ENCODE peak calls at places on chromosomes 2 and 18, in nine cellular contexts. B is uterus, D is K562, W is vagina, K is adrenal gland, M is body of pancreas, A is A549, C is suprapubic skin, I is tibial nerve. N is an unnamed sample.

GRCh38 chr2:150191349-150191748 is 296.1 kb downstream of the RND3 start:
- DNase-seq in B (no peak), D (no peak), W (no peak), K (no peak), M (no peak), A (no peak), C (no peak), I (no peak), N (no peak)

GRCh38 chr2:203743441-203743932 is 37.0 kb downstream of the CD28 start:
- DNase-seq in B (no peak), D (no peak), W (no peak), K (no peak), M (no peak), A (no peak), C (no peak), I (no peak), N (no peak)

GRCh38 chr2:36177282-36177681 is 178.3 kb upstream of the CRIM1 start:
- DNase-seq in B (no peak), D (no peak), W (no peak), K (no peak), M (no peak), A (no peak), C (no peak), I (no peak), N (no peak)

GRCh38 chr18:23563377-23564043 is 22.8 kb downstream of the NPC1 start:
- DNase-seq in B (no peak), D (no peak), W (no peak), K (no peak), M (no peak), A (no peak), C (no peak), I (no peak), N (no peak)

GRCh38 chr2:176128172-176129012 is 1.1 kb upstream of the HOXD8 start:
- DNase-seq in B (peak), D (no peak), W (no peak), K (no peak), M (no peak), A (no peak), C (peak), I (peak), N (no peak)

GRCh38 chr2:3430740-3431490 is 51.4 kb downstream of the TRAPPC12 start:
- DNase-seq in B (no peak), D (no peak), W (no peak), K (no peak), M (no peak), A (no peak), C (no peak), I (no peak), N (no peak)

GRCh38 chr18:8341481-8342230 is 267.6 kb upstream of the RAB12 start:
- DNase-seq in B (no peak), D (no peak), W (peak), K (no peak), M (peak), A (peak), C (no peak), I (no peak), N (no peak)

GRCh38 chr18:21345851-21346250 is 103.8 kb downstream of the GREB1L start:
- DNase-seq in B (no peak), D (no peak), W (no peak), K (no peak), M (no peak), A (no peak), C (no peak), I (no peak), N (no peak)

GRCh38 chr2:224591245-224591644 is 6.1 kb upstream of the CUL3 start:
- DNase-seq in B (no peak), D (no peak), W (no peak), K (no peak), M (no peak), A (no peak), C (no peak), I (no peak), N (no peak)

GRCh38 chr2:217065695-217066405 is 206.0 kb upstream of the TNP1 start:
- DNase-seq in B (no peak), D (no peak), W (no peak), K (no peak), M (no peak), A (peak), C (no peak), I (no peak), N (no peak)

GRCh38 chr2:174553811-174554493 is 43.7 kb downstream of the WIPF1 start:
- DNase-seq in B (no peak), D (no peak), W (no peak), K (no peak), M (no peak), A (no peak), C (no peak), I (no peak), N (no peak)

GRCh38 chr2:28274911-28275685 is 117.6 kb upstream of the FOSL2 start:
- DNase-seq in B (no peak), D (no peak), W (no peak), K (no peak), M (no peak), A (peak), C (no peak), I (peak), N (no peak)

GRCh38 chr2:229408356-229408755 is 137.3 kb upstream of the PID1 start:
- DNase-seq in B (peak), D (no peak), W (no peak), K (peak), M (peak), A (peak), C (no peak), I (peak), N (peak)

GRCh38 chr2:140791802-140792201 is 1339.0 kb downstream of the LRP1B start:
- DNase-seq in B (no peak), D (no peak), W (no peak), K (no peak), M (no peak), A (no peak), C (no peak), I (no peak), N (no peak)

GRCh38 chr2:157837851-157838441 is 38.2 kb downstream of the ACVR1 start:
- DNase-seq in B (no peak), D (no peak), W (no peak), K (peak), M (peak), A (no peak), C (no peak), I (no peak), N (no peak)

GRCh38 chr2:149904816-149905215 is 317.2 kb upstream of the MMADHC start:
- DNase-seq in B (no peak), D (no peak), W (no peak), K (no peak), M (no peak), A (no peak), C (no peak), I (no peak), N (no peak)

GRCh38 chr2:43074052-43074451 is 152.4 kb downstream of the ZFP36L2 start:
- DNase-seq in B (no peak), D (no peak), W (no peak), K (no peak), M (no peak), A (no peak), C (no peak), I (no peak), N (no peak)

GRCh38 chr2:20676353-20677215 is 9.6 kb downstream of the GDF7 start:
- DNase-seq in B (no peak), D (no peak), W (no peak), K (no peak), M (peak), A (peak), C (no peak), I (no peak), N (no peak)

GRCh38 chr2:71313-72035 is 25.2 kb upstream of the FAM110C start:
- DNase-seq in B (no peak), D (no peak), W (no peak), K (no peak), M (no peak), A (no peak), C (no peak), I (no peak), N (no peak)

GRCh38 chr2:169365093-169365483 is 2.8 kb upstream of the LRP2 start:
- DNase-seq in B (no peak), D (no peak), W (no peak), K (no peak), M (no peak), A (no peak), C (no peak), I (no peak), N (peak)

GRCh38 chr18:55489742-55490055 is 98.3 kb downstream of the TCF4 start:
- DNase-seq in B (no peak), D (no peak), W (no peak), K (peak), M (no peak), A (no peak), C (no peak), I (no peak), N (peak)

GRCh38 chr2:202632682-202633081 is 2.1 kb upstream of the FAM117B start:
- DNase-seq in B (peak), D (peak), W (no peak), K (peak), M (peak), A (no peak), C (no peak), I (peak), N (peak)

GRCh38 chr2:158543957-158544356 is 87.2 kb downstream of the PKP4 start:
- DNase-seq in B (no peak), D (no peak), W (no peak), K (no peak), M (no peak), A (no peak), C (no peak), I (no peak), N (no peak)

GRCh38 chr18:49764032-49764431 is 49.3 kb downstream of the ACAA2 start:
- DNase-seq in B (no peak), D (no peak), W (no peak), K (no peak), M (no peak), A (no peak), C (no peak), I (no peak), N (no peak)

GRCh38 chr2:12416600-12416999 is 300.1 kb upstream of the TRIB2 start:
- DNase-seq in B (peak), D (peak), W (no peak), K (peak), M (peak), A (peak), C (no peak), I (peak), N (peak)

GRCh38 chr18:77249583-77250500 is at the start of gene GALR1:
- DNase-seq in B (no peak), D (no peak), W (no peak), K (no peak), M (no peak), A (no peak), C (no peak), I (no peak), N (no peak)

GRCh38 chr2:172101707-172102158 is 967 bp downstream of the DLX2 start:
- DNase-seq in B (no peak), D (no peak), W (no peak), K (peak), M (no peak), A (no peak), C (no peak), I (no peak), N (peak)

GRCh38 chr2:119659601-119660342 is 19.2 kb upstream of the TMEM177 start:
- DNase-seq in B (no peak), D (peak), W (no peak), K (no peak), M (peak), A (peak), C (no peak), I (peak), N (peak)

GRCh38 chr2:182463760-182464159 is 36.9 kb upstream of the PDE1A start:
- DNase-seq in B (no peak), D (no peak), W (no peak), K (no peak), M (no peak), A (no peak), C (no peak), I (no peak), N (no peak)

GRCh38 chr2:23077599-23077998 is 307.4 kb upstream of the KLHL29 start:
- DNase-seq in B (no peak), D (no peak), W (no peak), K (no peak), M (no peak), A (no peak), C (no peak), I (no peak), N (no peak)

GRCh38 chr2:98761267-98761781 is 30.4 kb upstream of the MGAT4A start:
- DNase-seq in B (no peak), D (no peak), W (no peak), K (no peak), M (no peak), A (no peak), C (no peak), I (no peak), N (no peak)

GRCh38 chr2:29281585-29281984 is 166.4 kb downstream of the CLIP4 start:
- DNase-seq in B (peak), D (no peak), W (no peak), K (peak), M (peak), A (peak), C (no peak), I (peak), N (no peak)

GRCh38 chr2:85015653-85016360 is 44.8 kb downstream of the KCMF1 start:
- DNase-seq in B (no peak), D (no peak), W (no peak), K (no peak), M (no peak), A (no peak), C (no peak), I (no peak), N (peak)

GRCh38 chr2:94874277-94874997 is 3.2 kb downstream of the TEKT4 start:
- DNase-seq in B (no peak), D (peak), W (no peak), K (no peak), M (peak), A (peak), C (peak), I (no peak), N (peak)

GRCh38 chr2:45008296-45009129 is 739 bp downstream of the SIX2 start:
- DNase-seq in B (no peak), D (no peak), W (no peak), K (peak), M (peak), A (no peak), C (no peak), I (no peak), N (no peak)

DNA sequence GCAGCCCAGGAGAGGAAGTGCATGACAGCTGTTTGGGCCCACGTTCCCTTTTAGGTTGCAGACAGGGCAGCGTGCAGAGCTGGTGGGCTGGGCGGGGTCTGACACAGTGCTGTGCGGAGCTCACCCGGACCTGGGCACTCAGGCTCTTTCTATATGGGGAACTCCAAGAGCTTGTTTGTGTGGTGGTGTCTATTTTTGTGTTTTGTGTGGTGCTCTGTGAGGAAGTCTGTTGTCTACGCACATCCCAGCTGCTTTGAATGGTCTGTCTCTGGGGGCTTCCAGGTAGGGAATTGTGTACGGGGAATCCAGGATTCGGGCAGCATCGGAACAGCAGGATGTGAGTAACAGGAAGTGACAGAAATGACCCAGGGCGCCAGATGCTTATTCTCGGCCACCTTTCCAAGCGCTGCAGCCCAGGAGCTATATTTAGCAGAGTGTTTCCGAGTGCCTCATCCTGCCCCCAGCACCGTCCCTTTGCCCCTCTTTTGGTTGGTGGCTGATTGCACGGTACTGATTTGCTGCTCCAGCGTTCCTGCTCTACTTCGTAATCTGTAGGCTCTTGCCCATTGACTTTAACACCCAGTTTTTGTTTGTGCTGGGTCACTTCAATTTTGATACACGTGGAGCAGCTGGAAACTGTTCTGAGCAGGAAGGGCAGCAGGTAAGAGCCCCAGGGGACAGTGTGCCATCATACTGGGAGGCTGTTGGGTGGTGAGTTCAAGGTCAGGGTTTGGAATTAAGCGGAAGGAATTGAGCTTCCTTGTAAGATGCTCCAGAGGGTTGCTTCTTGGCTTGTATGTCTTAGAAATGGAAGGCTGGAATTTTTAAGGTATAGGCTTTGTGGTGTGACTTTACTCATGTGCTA is 64.7 kb downstream of the DGKD start:
- DNase-seq in B (no peak), D (no peak), W (no peak), K (peak), M (peak), A (peak), C (peak), I (no peak), N (no peak)
- TF ChIP-seq POLR2A in B (no peak), D (no peak), W (no peak), K (no peak), M (peak), A (peak), C (no peak), I (no peak), N (no peak)

GRCh38 chr2:47006374-47007220 is 91.0 kb upstream of the MCFD2 start:
- DNase-seq in B (no peak), D (no peak), W (no peak), K (no peak), M (no peak), A (no peak), C (no peak), I (no peak), N (no peak)
- TF ChIP-seq POLR2A in B (no peak), D (no peak), W (no peak), K (no peak), M (no peak), A (no peak), C (no peak), I (no peak), N (no peak)

GRCh38 chr2:67997528-67998267 is 65.1 kb downstream of the C1D start:
- DNase-seq in B (no peak), D (no peak), W (no peak), K (no peak), M (no peak), A (no peak), C (no peak), I (no peak), N (no peak)
- TF ChIP-seq POLR2A in B (no peak), D (no peak), W (no peak), K (no peak), M (no peak), A (no peak), C (no peak), I (no peak), N (no peak)

DNA sequence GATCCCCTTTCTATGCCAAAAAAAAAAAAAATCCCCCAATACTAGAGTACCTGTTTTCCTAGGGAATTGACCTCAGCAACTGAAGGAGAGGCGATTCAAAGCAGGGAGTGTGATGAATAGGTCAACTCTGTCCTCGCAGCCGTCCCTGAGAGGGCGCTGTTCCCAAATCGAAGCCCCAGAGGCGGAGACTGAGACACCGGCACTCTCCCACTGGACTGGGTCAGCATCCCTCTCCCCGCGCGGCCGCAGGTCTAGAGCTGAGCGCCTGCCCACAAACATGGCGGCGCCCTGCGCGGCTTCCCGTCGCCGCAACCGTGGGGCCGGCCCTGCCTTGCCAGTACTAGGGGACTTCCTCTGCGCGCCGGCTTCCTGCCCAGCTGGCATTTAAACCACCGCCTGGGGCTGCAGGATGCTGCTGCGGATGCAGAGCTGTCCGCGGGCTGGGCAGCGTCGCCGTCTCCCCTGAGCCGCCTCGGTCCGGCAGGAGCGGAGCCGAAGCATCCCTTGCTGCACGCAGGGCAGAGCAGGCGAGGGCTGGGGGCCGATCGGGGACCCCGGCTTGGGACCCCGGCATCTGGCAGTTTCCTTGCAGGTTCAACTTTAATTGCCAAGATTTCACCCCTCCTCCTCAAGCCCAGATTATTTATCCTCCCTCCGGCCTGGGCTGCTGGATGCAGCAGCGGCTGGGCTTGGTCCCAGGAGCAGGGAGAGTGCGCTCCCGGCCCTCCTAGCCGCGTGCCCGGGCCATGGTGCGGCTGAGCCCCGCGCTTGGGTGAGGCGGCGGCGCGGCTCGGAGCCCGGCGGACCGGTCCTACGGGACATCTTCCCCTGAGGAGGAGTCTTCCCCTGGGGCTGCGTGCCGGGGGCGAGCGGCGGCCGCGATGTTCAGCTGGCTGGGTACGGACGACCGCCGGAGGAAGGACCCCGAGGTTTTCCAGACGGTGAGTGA is at the start of gene EHD3:
- DNase-seq in B (peak), D (peak), W (peak), K (peak), M (peak), A (peak), C (peak), I (peak), N (peak)
- TF ChIP-seq POLR2A in B (peak), D (no peak), W (no peak), K (peak), M (no peak), A (peak), C (no peak), I (peak), N (no peak)

DNA sequence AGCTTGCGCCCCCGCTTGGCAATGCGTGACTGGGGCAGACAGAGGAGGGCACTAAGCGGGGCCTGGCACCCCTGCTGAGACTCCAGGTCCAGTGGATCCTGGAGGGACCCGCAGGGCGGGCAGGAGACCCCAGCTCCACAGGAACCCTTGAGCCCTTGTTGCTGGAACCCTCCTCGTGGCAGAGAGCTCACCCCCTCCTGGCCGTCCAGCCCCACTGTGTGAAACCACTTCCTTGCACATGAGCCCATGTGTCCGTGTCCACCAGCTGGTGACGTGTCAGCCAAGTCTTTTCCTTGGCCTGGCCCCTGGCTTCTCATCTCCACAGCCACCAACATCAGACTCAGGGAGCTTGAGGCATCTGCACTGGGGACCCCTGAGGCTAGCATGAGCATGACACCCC is 38.0 kb downstream of the BIN1 start:
- DNase-seq in B (no peak), D (no peak), W (no peak), K (no peak), M (no peak), A (no peak), C (no peak), I (no peak), N (no peak)
- TF ChIP-seq POLR2A in B (no peak), D (no peak), W (no peak), K (no peak), M (no peak), A (no peak), C (no peak), I (no peak), N (no peak)

DNA sequence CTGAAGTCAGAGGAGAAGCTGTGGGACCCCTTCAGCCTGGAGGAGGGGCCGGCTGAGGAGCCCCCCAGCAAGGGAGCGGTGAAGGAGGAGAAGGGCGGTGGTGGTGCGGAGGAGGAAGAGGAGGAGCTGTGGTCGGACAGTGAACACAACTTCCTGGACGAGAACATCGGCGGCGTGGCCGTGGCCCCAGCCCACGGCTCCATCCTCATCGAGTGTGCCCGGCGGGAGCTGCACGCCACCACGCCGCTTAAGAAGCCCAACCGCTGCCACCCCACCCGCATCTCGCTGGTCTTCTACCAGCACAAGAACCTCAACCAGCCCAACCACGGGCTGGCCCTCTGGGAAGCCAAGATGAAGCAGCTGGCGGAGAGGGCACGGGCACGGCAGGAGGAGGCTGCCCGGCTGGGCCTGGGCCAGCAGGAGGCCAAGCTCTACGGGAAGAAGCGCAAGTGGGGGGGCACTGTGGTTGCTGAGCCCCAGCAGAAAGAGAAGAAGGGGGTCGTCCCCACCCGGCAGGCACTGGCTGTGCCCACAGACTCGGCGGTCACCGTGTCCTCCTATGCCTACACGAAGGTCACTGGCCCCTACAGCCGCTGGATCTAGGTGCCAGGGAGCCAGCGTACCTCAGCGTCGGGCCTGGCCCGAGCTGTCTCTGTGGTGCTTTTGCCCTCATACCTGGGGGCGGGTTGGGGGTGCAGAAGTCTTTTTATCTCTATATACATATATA is 46.0 kb downstream of the BOLA3 start:
- DNase-seq in B (no peak), D (no peak), W (no peak), K (peak), M (no peak), A (no peak), C (no peak), I (no peak), N (no peak)
- TF ChIP-seq POLR2A in B (no peak), D (no peak), W (no peak), K (no peak), M (no peak), A (no peak), C (no peak), I (no peak), N (no peak)